ENCODE peak calls at places on chromosome 16, in eight cellular contexts. Y is activated CD8-positive, alpha-beta T cell treated with anti-CD3 and anti-CD28 coated beads, Interleukin-2, amount 10 ng/mL, durations not matched to agents 7 days and 5 days; K is PC-9; N is ovary; D is WTC11; T is stimulated activated CD8-positive, alpha-beta memory T cell treated with anti-CD3 and anti-CD28 coated beads, Interleukin-7, amount 100 ng/mL, for 1 hour; B is lower leg skin; W is retina. H is an unnamed sample.

GRCh38 chr16:14364386-14365199 is 265.5 kb downstream of the PARN start:
- DNase-seq in W (peak), N (no peak), K (peak), T (no peak), D (peak), Y (no peak), B (no peak), H (no peak)

GRCh38 chr16:19377864-19378263 is 39.8 kb upstream of the TMC5 start:
- DNase-seq in K (no peak), B (no peak), W (no peak), T (no peak), D (no peak), Y (no peak), N (no peak), H (no peak)

GRCh38 chr16:3456374-3456773 is 12.9 kb downstream of the NAA60 start:
- DNase-seq in D (no peak), N (no peak), B (peak), T (no peak), Y (no peak), K (no peak), W (no peak), H (peak)

GRCh38 chr16:88686439-88687253 is at the start of gene SNAI3:
- DNase-seq in B (peak), T (peak), N (peak), Y (peak), W (peak), K (peak), D (peak), H (peak)

GRCh38 chr16:57694556-57695377 is at the start of gene DRC7:
- DNase-seq in Y (peak), K (peak), D (peak), W (peak), N (no peak), T (no peak), B (peak), H (peak)

GRCh38 chr16:55703003-55704001 is 47.5 kb downstream of the SLC6A2 start:
- DNase-seq in W (peak), D (no peak), B (peak), K (peak), T (no peak), N (no peak), Y (peak), H (peak)

GRCh38 chr16:50856991-50857390 is 115.1 kb downstream of the CYLD start:
- DNase-seq in K (no peak), T (no peak), D (no peak), W (no peak), B (no peak), N (no peak), Y (no peak), H (no peak)

GRCh38 chr16:27264151-27264550 is 4.4 kb downstream of the NSMCE1 start:
- DNase-seq in B (no peak), Y (no peak), N (no peak), W (no peak), D (no peak), K (peak), T (no peak), H (no peak)

GRCh38 chr16:85151079-85151602 is 38.9 kb upstream of the CIBAR2 start:
- DNase-seq in K (no peak), N (no peak), D (no peak), T (no peak), B (no peak), Y (no peak), W (no peak), H (no peak)

GRCh38 chr16:3949287-3949686 is 68.8 kb upstream of the CREBBP start:
- DNase-seq in K (no peak), D (no peak), T (no peak), Y (no peak), N (no peak), B (no peak), W (peak), H (no peak)

GRCh38 chr16:70391881-70392481 is 45.3 kb downstream of the DDX19A start:
- DNase-seq in N (peak), B (peak), W (no peak), K (peak), T (no peak), D (no peak), Y (no peak), H (no peak)

GRCh38 chr16:11148045-11148444 is 108.0 kb downstream of the SOCS1 start:
- DNase-seq in T (no peak), B (no peak), D (no peak), Y (no peak), K (no peak), W (no peak), N (no peak), H (no peak)

GRCh38 chr16:69918241-69918640 is 32.9 kb upstream of the CLEC18A start:
- DNase-seq in W (no peak), K (no peak), T (no peak), Y (no peak), B (no peak), D (no peak), N (no peak), H (no peak)

GRCh38 chr16:8376858-8377257 is 213.5 kb downstream of the TMEM114 start:
- DNase-seq in N (no peak), T (no peak), B (no peak), D (no peak), Y (no peak), K (no peak), W (no peak), H (no peak)

GRCh38 chr16:57916735-57917450 is 54.0 kb downstream of the CNGB1 start:
- DNase-seq in D (no peak), N (no peak), W (no peak), T (no peak), B (no peak), K (peak), Y (no peak), H (no peak)

GRCh38 chr16:74896389-74897370 is 88.2 kb downstream of the WDR59 start:
- DNase-seq in K (peak), N (no peak), B (no peak), Y (no peak), W (no peak), T (no peak), D (no peak), H (no peak)

GRCh38 chr16:14629612-14629918 is 495 bp downstream of the PARN start:
- DNase-seq in T (no peak), Y (no peak), W (no peak), B (peak), K (no peak), N (no peak), D (no peak), H (no peak)

H was measured in COR-L47.